ENCODE peak calls at places on chromosomes 16 and 17, in nine cellular contexts. F is A673; O is AG04450; Z is PC-3; M is IMR-90; A is mesendoderm; D is adrenal gland; E is effector memory CD4-positive, alpha-beta T cell; K is gastrocnemius medialis. P is an unnamed sample.

GRCh38 chr17:53129863-53130262 is 692.9 kb upstream of the KIF2B start:
- DNase-seq in F (no peak), O (no peak), Z (no peak), M (no peak), A (no peak), D (no peak), E (no peak), K (no peak), P (no peak)

GRCh38 chr16:68300736-68301459 is 9.8 kb downstream of the SLC7A6OS start:
- DNase-seq in F (no peak), O (no peak), Z (no peak), M (no peak), A (no peak), D (no peak), E (no peak), K (no peak), P (no peak)

GRCh38 chr16:14302031-14302398 is 230.9 kb downstream of the MRTFB start:
- DNase-seq in F (no peak), O (no peak), Z (peak), M (peak), A (peak), D (peak), E (no peak), K (peak), P (peak)

GRCh38 chr17:51640108-51640622 is 379.8 kb downstream of the UTP18 start:
- DNase-seq in F (peak), O (no peak), Z (peak), M (no peak), A (peak), D (no peak), E (no peak), K (no peak), P (no peak)

GRCh38 chr16:82263456-82264159 is 93.6 kb upstream of the MPHOSPH6 start:
- DNase-seq in F (peak), O (peak), Z (peak), M (peak), A (peak), D (peak), E (peak), K (peak), P (no peak)

GRCh38 chr17:6374271-6374691 is 60.6 kb downstream of the AIPL1 start:
- DNase-seq in F (no peak), O (no peak), Z (peak), M (peak), A (peak), D (no peak), E (no peak), K (no peak), P (no peak)

GRCh38 chr16:10579965-10580918 is at the start of gene EMP2:
- DNase-seq in F (peak), O (peak), Z (peak), M (peak), A (peak), D (peak), E (no peak), K (peak), P (peak)

GRCh38 chr16:79912592-79913310 is 312.2 kb upstream of the MAF start:
- DNase-seq in F (no peak), O (no peak), Z (no peak), M (no peak), A (peak), D (no peak), E (no peak), K (no peak), P (no peak)

GRCh38 chr17:37230633-37231032 is 145.2 kb upstream of the C17orf78 start:
- DNase-seq in F (no peak), O (no peak), Z (no peak), M (no peak), A (no peak), D (no peak), E (no peak), K (no peak), P (no peak)

GRCh38 chr16:4537376-4538066 is 1.1 kb downstream of the CDIP1 start:
- DNase-seq in F (no peak), O (no peak), Z (no peak), M (no peak), A (peak), D (no peak), E (no peak), K (no peak), P (peak)

GRCh38 chr17:72534776-72535175 is 414.0 kb downstream of the SOX9 start:
- DNase-seq in F (no peak), O (no peak), Z (no peak), M (no peak), A (no peak), D (no peak), E (no peak), K (no peak), P (no peak)

GRCh38 chr16:566475-567361 is at the start of gene NHLRC4:
- DNase-seq in F (peak), O (no peak), Z (no peak), M (peak), A (peak), D (peak), E (peak), K (peak), P (peak)

GRCh38 chr16:79146-80054 is 1.4 kb downstream of the MPG start:
- DNase-seq in F (no peak), O (no peak), Z (no peak), M (peak), A (peak), D (no peak), E (no peak), K (no peak), P (no peak)

GRCh38 chr16:24668481-24669001 is 60.9 kb upstream of the TNRC6A start:
- DNase-seq in F (peak), O (no peak), Z (no peak), M (peak), A (no peak), D (peak), E (no peak), K (no peak), P (peak)

GRCh38 chr16:27385398-27385797 is 16.6 kb upstream of the IL21R start:
- DNase-seq in F (no peak), O (no peak), Z (no peak), M (no peak), A (no peak), D (no peak), E (no peak), K (no peak), P (peak)

GRCh38 chr17:6468051-6468790 is 24.0 kb downstream of the PIMREG start:
- DNase-seq in F (no peak), O (no peak), Z (no peak), M (no peak), A (no peak), D (no peak), E (no peak), K (no peak), P (no peak)

GRCh38 chr16:75593825-75594820 is 27.9 kb downstream of the GABARAPL2 start:
- DNase-seq in F (peak), O (no peak), Z (peak), M (peak), A (peak), D (no peak), E (no peak), K (no peak), P (no peak)

GRCh38 chr16:66250686-66251405 is 115.6 kb upstream of the CDH5 start:
- DNase-seq in F (no peak), O (no peak), Z (peak), M (peak), A (peak), D (peak), E (no peak), K (peak), P (peak)

GRCh38 chr16:59330030-59330670 is 596.0 kb upstream of the GOT2 start:
- DNase-seq in F (no peak), O (no peak), Z (no peak), M (peak), A (peak), D (no peak), E (no peak), K (no peak), P (no peak)

GRCh38 chr16:85998178-85998867 is 99.4 kb downstream of the IRF8 start:
- DNase-seq in F (no peak), O (no peak), Z (no peak), M (no peak), A (no peak), D (no peak), E (no peak), K (no peak), P (no peak)

GRCh38 chr17:15479697-15480096 is 12.3 kb upstream of the CDRT4 start:
- DNase-seq in F (no peak), O (no peak), Z (peak), M (peak), A (no peak), D (no peak), E (no peak), K (no peak), P (no peak)

GRCh38 chr17:47850692-47851573 is at the start of gene SP6:
- DNase-seq in F (no peak), O (no peak), Z (peak), M (peak), A (peak), D (peak), E (peak), K (no peak), P (no peak)

GRCh38 chr16:964696-965395 is 5.9 kb downstream of the LMF1 start:
- DNase-seq in F (no peak), O (no peak), Z (peak), M (no peak), A (no peak), D (no peak), E (peak), K (no peak), P (no peak)

GRCh38 chr17:55969577-55969976 is 183.7 kb upstream of the ANKFN1 start:
- DNase-seq in F (no peak), O (no peak), Z (no peak), M (no peak), A (peak), D (no peak), E (no peak), K (no peak), P (no peak)

GRCh38 chr16:86982347-86982596 is 334.9 kb downstream of the C16orf95 start:
- DNase-seq in F (no peak), O (no peak), Z (no peak), M (no peak), A (no peak), D (no peak), E (no peak), K (no peak), P (no peak)

GRCh38 chr17:82808921-82809905 is 30.6 kb downstream of the ZNF750 start:
- DNase-seq in F (no peak), O (no peak), Z (no peak), M (peak), A (no peak), D (no peak), E (no peak), K (no peak), P (peak)

GRCh38 chr17:7650509-7651096 is at the start of gene ATP1B2:
- DNase-seq in F (peak), O (no peak), Z (peak), M (no peak), A (peak), D (peak), E (peak), K (peak), P (peak)

GRCh38 chr16:794853-795466 is 5.6 kb downstream of the GNG13 start:
- DNase-seq in F (no peak), O (no peak), Z (no peak), M (no peak), A (no peak), D (no peak), E (no peak), K (no peak), P (no peak)

GRCh38 chr17:72024457-72024856 is 96.4 kb upstream of the SOX9 start:
- DNase-seq in F (no peak), O (no peak), Z (no peak), M (no peak), A (no peak), D (no peak), E (no peak), K (no peak), P (no peak)

GRCh38 chr17:13437966-13438779 is 163.6 kb downstream of the HS3ST3A1 start:
- DNase-seq in F (no peak), O (no peak), Z (peak), M (no peak), A (no peak), D (no peak), E (no peak), K (no peak), P (no peak)

GRCh38 chr17:538096-538973 is 176.3 kb downstream of the VPS53 start:
- DNase-seq in F (no peak), O (peak), Z (no peak), M (peak), A (no peak), D (no peak), E (no peak), K (no peak), P (no peak)

GRCh38 chr17:68600123-68600880 is 865 bp downstream of the FAM20A start:
- DNase-seq in F (no peak), O (no peak), Z (no peak), M (no peak), A (peak), D (no peak), E (no peak), K (no peak), P (peak)

GRCh38 chr16:31262084-31262483 is 2.3 kb downstream of the ITGAM start:
- DNase-seq in F (peak), O (no peak), Z (no peak), M (no peak), A (no peak), D (no peak), E (no peak), K (no peak), P (no peak)

GRCh38 chr17:36768355-36768754 is 167.0 kb downstream of the MRM1 start:
- DNase-seq in F (no peak), O (no peak), Z (no peak), M (no peak), A (peak), D (no peak), E (no peak), K (no peak), P (no peak)

GRCh38 chr17:50221500-50222480 is 20.4 kb upstream of the COL1A1 start:
- DNase-seq in F (no peak), O (no peak), Z (peak), M (peak), A (no peak), D (no peak), E (no peak), K (no peak), P (no peak)

GRCh38 chr17:41519501-41520224 is 973 bp upstream of the KRT15 start:
- DNase-seq in F (no peak), O (no peak), Z (peak), M (no peak), A (no peak), D (no peak), E (no peak), K (no peak), P (no peak)

GRCh38 chr17:75371981-75372380 is 33.5 kb downstream of the GRB2 start:
- DNase-seq in F (no peak), O (no peak), Z (no peak), M (no peak), A (no peak), D (no peak), E (no peak), K (no peak), P (no peak)

GRCh38 chr17:15973016-15973415 is 26.5 kb downstream of the ZSWIM7 start:
- DNase-seq in F (no peak), O (no peak), Z (peak), M (no peak), A (no peak), D (no peak), E (no peak), K (no peak), P (no peak)

GRCh38 chr17:74742153-74742515 is 5.1 kb downstream of the RAB37 start:
- DNase-seq in F (no peak), O (no peak), Z (peak), M (peak), A (no peak), D (no peak), E (no peak), K (no peak), P (no peak)

DNA sequence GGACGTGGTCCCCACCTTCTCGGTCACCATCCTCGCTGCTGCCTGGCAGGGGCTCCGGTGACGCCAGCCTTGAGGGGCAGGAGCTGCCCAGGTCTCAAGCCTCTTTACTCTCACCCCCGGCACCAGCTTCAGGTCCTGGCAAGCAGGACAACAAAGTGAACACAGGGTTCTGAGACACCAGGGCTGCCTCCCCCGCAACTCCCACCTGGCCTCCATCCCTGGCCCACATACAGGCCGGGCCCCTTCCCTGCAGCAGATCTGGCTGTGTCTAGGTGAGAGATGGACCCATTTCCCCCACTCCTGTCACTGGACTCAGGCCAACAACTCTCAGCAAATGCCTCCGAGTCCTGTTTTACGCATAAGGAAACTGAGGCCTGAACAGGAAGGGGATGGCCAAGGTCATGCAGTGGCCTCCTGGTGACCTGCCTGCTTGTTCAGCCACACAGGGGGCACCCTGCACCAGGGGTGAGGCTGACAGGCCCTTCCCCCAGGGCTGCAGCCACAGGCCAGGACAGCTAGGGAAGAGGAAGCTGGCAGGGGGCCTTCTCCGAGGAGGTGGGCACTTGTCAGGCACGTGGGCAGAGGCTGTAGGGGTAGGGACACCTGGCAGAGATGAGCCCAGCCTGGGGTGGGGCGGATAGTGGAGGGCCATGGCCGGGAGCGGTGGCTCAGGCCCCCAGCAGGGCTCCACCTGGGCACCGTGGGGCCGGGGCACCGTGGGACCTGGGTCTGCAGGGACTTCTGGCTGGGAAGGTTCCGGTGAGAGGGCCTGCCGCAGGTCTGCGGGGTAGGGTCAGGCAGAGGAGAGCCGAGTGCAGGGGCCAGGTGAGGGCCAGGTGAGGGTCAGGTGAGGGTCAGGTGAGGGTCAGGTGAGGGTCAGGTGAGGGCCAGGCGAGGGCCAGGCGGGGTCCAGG is 46.7 kb upstream of the PVALEF start:
- DNase-seq in F (no peak), O (no peak), Z (no peak), M (no peak), A (no peak), D (no peak), E (no peak), K (no peak), P (no peak)
- H3K27ac ChIP-seq in F (peak), O (no peak), Z (peak), M (no peak), A (no peak), D (no peak), E (no peak), K (no peak), P (no peak)

DNA sequence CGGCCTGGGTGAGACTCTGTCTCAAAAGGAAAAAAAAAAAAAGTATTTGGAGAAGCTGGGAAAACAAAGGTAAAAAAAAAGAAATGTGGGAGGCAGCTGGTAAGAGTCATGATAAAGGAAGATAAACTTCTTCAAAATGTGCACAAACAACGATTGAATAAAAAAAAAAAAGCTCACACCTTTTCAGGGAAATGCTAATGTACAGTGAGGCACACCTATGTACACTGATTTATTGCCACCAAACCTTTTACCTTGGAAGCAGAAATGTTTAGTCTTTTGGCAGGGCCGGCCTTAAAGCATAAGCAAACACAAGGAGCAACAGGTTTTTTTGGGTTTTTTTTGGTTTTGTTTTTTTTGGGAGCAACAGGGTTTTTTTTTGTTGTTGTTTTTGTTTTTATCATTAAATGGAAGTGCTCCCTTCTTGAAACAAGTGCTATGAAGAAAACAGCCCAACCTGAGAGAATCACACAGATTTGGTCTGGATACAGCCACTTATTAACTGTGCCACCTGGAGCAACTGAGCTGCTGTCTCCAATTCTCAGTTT is 29.8 kb upstream of the KCNJ2 start:
- DNase-seq in F (no peak), O (no peak), Z (no peak), M (no peak), A (no peak), D (no peak), E (no peak), K (no peak), P (no peak)
- H3K27ac ChIP-seq in F (no peak), O (no peak), Z (no peak), M (peak), A (no peak), D (no peak), E (no peak), K (peak), P (no peak)

GRCh38 chr16:20385844-20386832 is 18.4 kb downstream of the PDILT start:
- DNase-seq in F (peak), O (peak), Z (peak), M (peak), A (peak), D (peak), E (peak), K (peak), P (peak)
- H3K27ac ChIP-seq in F (no peak), O (no peak), Z (no peak), M (no peak), A (no peak), D (no peak), E (no peak), K (no peak), P (no peak)

DNA sequence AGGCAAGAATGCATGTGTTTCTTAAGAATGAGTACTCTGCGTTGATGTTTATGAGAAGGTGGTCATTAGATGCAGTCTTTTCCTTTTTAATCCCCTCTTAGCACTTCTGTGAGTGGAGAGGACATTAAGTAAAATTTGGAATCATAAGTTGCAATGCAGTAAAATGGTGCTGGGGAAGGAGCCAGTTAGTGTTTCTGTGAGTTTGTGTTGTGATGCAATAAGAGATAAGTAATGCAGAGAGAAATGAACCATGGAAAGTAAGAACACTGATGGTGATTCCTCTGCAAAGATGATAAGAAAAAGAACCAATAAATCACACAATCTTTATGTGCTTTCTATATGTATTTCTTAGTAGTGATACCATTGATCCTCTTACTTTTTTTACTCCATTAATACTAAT is 20.0 kb downstream of the ABHD15 start:
- DNase-seq in F (no peak), O (no peak), Z (no peak), M (no peak), A (no peak), D (no peak), E (no peak), K (no peak), P (no peak)
- H3K27ac ChIP-seq in F (no peak), O (no peak), Z (no peak), M (no peak), A (no peak), D (no peak), E (no peak), K (no peak), P (no peak)

GRCh38 chr17:32672701-32673100 is 185.9 kb downstream of the CDK5R1 start:
- DNase-seq in F (no peak), O (no peak), Z (no peak), M (no peak), A (no peak), D (no peak), E (no peak), K (no peak), P (no peak)

GRCh38 chr17:32673964-32674363 is 187.2 kb downstream of the CDK5R1 start:
- DNase-seq in F (no peak), O (no peak), Z (no peak), M (no peak), A (peak), D (no peak), E (no peak), K (no peak), P (no peak)

GRCh38 chr17:32671891-32672290 is 185.1 kb downstream of the CDK5R1 start:
- DNase-seq in F (no peak), O (no peak), Z (peak), M (no peak), A (no peak), D (peak), E (no peak), K (peak), P (peak)
- H3K27ac ChIP-seq in F (no peak), O (no peak), Z (no peak), M (no peak), A (no peak), D (no peak), E (no peak), K (no peak), P (no peak)

GRCh38 chr17:76546556-76547182 is 6.8 kb downstream of the PRCD start:
- DNase-seq in F (peak), O (peak), Z (peak), M (peak), A (no peak), D (peak), E (no peak), K (no peak), P (no peak)
- H3K27ac ChIP-seq in F (peak), O (peak), Z (peak), M (peak), A (no peak), D (peak), E (no peak), K (peak), P (peak)

GRCh38 chr17:27623578-27623977 is 7.4 kb upstream of the LGALS9 start:
- DNase-seq in F (no peak), O (no peak), Z (no peak), M (no peak), A (no peak), D (no peak), E (no peak), K (no peak), P (peak)
- H3K27ac ChIP-seq in F (no peak), O (no peak), Z (no peak), M (no peak), A (no peak), D (no peak), E (no peak), K (peak), P (peak)